ENCODE peak calls at places on chromosomes 7 and 10, in ten cellular contexts. Q, L, O, H, E, C, K, B, U and X are unnamed samples.

GRCh38 chr10:35386594-35387174 is 50.4 kb downstream of the CCNY start:
- DNase-seq in Q (no peak), L (no peak), O (peak), H (peak), E (no peak), C (no peak), K (no peak), B (no peak), U (peak), X (no peak)

GRCh38 chr7:5507026-5507425 is 83.4 kb upstream of the TNRC18 start:
- DNase-seq in Q (no peak), L (no peak), O (no peak), H (no peak), E (peak), C (no peak), K (no peak), B (no peak), U (no peak), X (no peak)

GRCh38 chr7:95205821-95206220 is 118.5 kb downstream of the PON1 start:
- DNase-seq in Q (peak), L (no peak), O (no peak), H (no peak), E (no peak), C (no peak), K (no peak), B (no peak), U (no peak), X (no peak)

GRCh38 chr7:142353147-142354058 is 95.5 kb upstream of the PRSS58 start:
- DNase-seq in Q (no peak), L (no peak), O (no peak), H (no peak), E (no peak), C (no peak), K (no peak), B (no peak), U (no peak), X (no peak)

GRCh38 chr7:74226633-74227032 is 16.8 kb downstream of the LAT2 start:
- DNase-seq in Q (no peak), L (no peak), O (no peak), H (no peak), E (no peak), C (no peak), K (no peak), B (peak), U (no peak), X (no peak)

GRCh38 chr7:537911-538634 is 18.4 kb upstream of the PDGFA start:
- DNase-seq in Q (peak), L (no peak), O (no peak), H (peak), E (peak), C (no peak), K (no peak), B (no peak), U (peak), X (no peak)

GRCh38 chr7:24741691-24742639 is 15.3 kb downstream of the GSDME start:
- DNase-seq in Q (no peak), L (no peak), O (no peak), H (no peak), E (peak), C (no peak), K (no peak), B (no peak), U (no peak), X (no peak)

GRCh38 chr10:132405463-132405991 is 8.5 kb downstream of the PWWP2B start:
- DNase-seq in Q (no peak), L (no peak), O (no peak), H (peak), E (no peak), C (no peak), K (no peak), B (no peak), U (no peak), X (no peak)

GRCh38 chr10:5708356-5708755 is 23.7 kb downstream of the TASOR2 start:
- DNase-seq in Q (no peak), L (no peak), O (no peak), H (no peak), E (no peak), C (no peak), K (no peak), B (no peak), U (no peak), X (no peak)

GRCh38 chr10:3735175-3735574 is 49.8 kb downstream of the KLF6 start:
- DNase-seq in Q (no peak), L (no peak), O (peak), H (no peak), E (no peak), C (no peak), K (no peak), B (no peak), U (no peak), X (no peak)

GRCh38 chr10:76082956-76083355 is 651.5 kb downstream of the LRMDA start:
- DNase-seq in Q (peak), L (no peak), O (peak), H (no peak), E (no peak), C (no peak), K (no peak), B (no peak), U (no peak), X (no peak)

GRCh38 chr10:110432814-110433565 is 64.7 kb upstream of the DUSP5 start:
- DNase-seq in Q (no peak), L (no peak), O (no peak), H (no peak), E (peak), C (no peak), K (no peak), B (no peak), U (no peak), X (no peak)

GRCh38 chr7:44712012-44712411 is 36.6 kb upstream of the ZMIZ2 start:
- DNase-seq in Q (no peak), L (no peak), O (no peak), H (no peak), E (no peak), C (no peak), K (no peak), B (no peak), U (no peak), X (no peak)

GRCh38 chr7:47901542-47901941 is 46.7 kb downstream of the PKD1L1 start:
- DNase-seq in Q (no peak), L (no peak), O (peak), H (no peak), E (no peak), C (no peak), K (no peak), B (no peak), U (no peak), X (no peak)